ENCODE peak calls at places on chromosome 22, in six cellular contexts. F, L, W, C, P and J are unnamed samples.

GRCh38 chr22:34946339-34946985 is 119.5 kb upstream of the ISX start:
- DNase-seq in F (no peak), L (no peak), W (no peak), C (no peak), P (no peak), J (peak; percentile 32)

GRCh38 chr22:35531695-35532094 is 8.9 kb upstream of the RASD2 start:
- DNase-seq in F (no peak), L (no peak), W (no peak), C (no peak), P (no peak), J (no peak)

GRCh38 chr22:40276877-40277823 is 69.2 kb upstream of the ADSL start:
- DNase-seq in F (no peak), L (no peak), W (peak; percentile 76), C (no peak), P (no peak), J (peak; percentile 55)

GRCh38 chr22:36641902-36642640 is 61.5 kb downstream of the CACNG2 start:
- DNase-seq in F (no peak), L (peak; percentile 19), W (no peak), C (no peak), P (no peak), J (peak; percentile 14)

GRCh38 chr22:42872821-42873220 is 15.7 kb upstream of the ARFGAP3 start:
- DNase-seq in F (no peak), L (no peak), W (no peak), C (no peak), P (no peak), J (no peak)

GRCh38 chr22:50700387-50701075 is 27.9 kb downstream of the SHANK3 start:
- DNase-seq in F (no peak), L (peak; percentile 82), W (peak; percentile 32), C (no peak), P (no peak), J (peak; percentile 4)

GRCh38 chr22:49951001-49951677 is 9.4 kb upstream of the PIM3 start:
- DNase-seq in F (no peak), L (peak; percentile 88), W (no peak), C (peak; percentile 16), P (no peak), J (no peak)

GRCh38 chr22:37069719-37070118 is 18.2 kb downstream of the KCTD17 start:
- DNase-seq in F (no peak), L (no peak), W (no peak), C (no peak), P (no peak), J (no peak)

GRCh38 chr22:48450188-48450825 is 1377.4 kb downstream of the BRD1 start:
- DNase-seq in F (no peak), L (no peak), W (no peak), C (no peak), P (no peak), J (no peak)

GRCh38 chr22:35452351-35452781 is 52.4 kb downstream of the MCM5 start:
- DNase-seq in F (no peak), L (no peak), W (no peak), C (no peak), P (no peak), J (no peak)

GRCh38 chr22:40485813-40486610 is 115.6 kb downstream of the SGSM3 start:
- DNase-seq in F (no peak), L (no peak), W (no peak), C (no peak), P (no peak), J (peak; percentile 79)

GRCh38 chr22:29213481-29213880 is 7.8 kb downstream of the EMID1 start:
- DNase-seq in F (no peak), L (no peak), W (no peak), C (no peak), P (no peak), J (no peak)

GRCh38 chr22:28942333-28942732 is 59.0 kb downstream of the ZNRF3 start:
- DNase-seq in F (no peak), L (no peak), W (no peak), C (no peak), P (no peak), J (no peak)

GRCh38 chr22:40076702-40077645 is 82.2 kb downstream of the FAM83F start:
- DNase-seq in F (no peak), L (no peak), W (no peak), C (no peak), P (no peak), J (peak; percentile 2)

GRCh38 chr22:26573026-26573662 is 16.8 kb downstream of the TPST2 start:
- DNase-seq in F (no peak), L (no peak), W (peak; percentile 93), C (no peak), P (no peak), J (no peak)

GRCh38 chr22:24105018-24105360 is 76.3 kb upstream of the SUSD2 start:
- DNase-seq in F (no peak), L (peak; percentile 29), W (no peak), C (no peak), P (no peak), J (no peak)

GRCh38 chr22:44130076-44130711 is 50.5 kb upstream of the PARVG start:
- DNase-seq in F (no peak), L (no peak), W (no peak), C (no peak), P (no peak), J (no peak)

GRCh38 chr22:23915230-23915754 is 21.1 kb downstream of the MIF start:
- DNase-seq in F (no peak), L (peak; percentile 5), W (no peak), C (no peak), P (no peak), J (no peak)

GRCh38 chr22:46854125-46854870 is 91.8 kb downstream of the TBC1D22A start:
- DNase-seq in F (no peak), L (no peak), W (peak; percentile 52), C (peak; percentile 17), P (no peak), J (no peak)

GRCh38 chr22:27223317-27224177 is 566.2 kb downstream of the MIAT start:
- DNase-seq in F (no peak), L (no peak), W (no peak), C (no peak), P (no peak), J (peak; percentile 100)

GRCh38 chr22:48051796-48052620 is 1289.6 kb downstream of the TBC1D22A start:
- DNase-seq in F (no peak), L (no peak), W (no peak), C (no peak), P (no peak), J (no peak)

GRCh38 chr22:42172385-42173172 is 42.0 kb upstream of the CYP2D6 start:
- DNase-seq in F (no peak), L (peak; percentile 68), W (no peak), C (no peak), P (no peak), J (peak; percentile 32)

GRCh38 chr22:47295226-47295901 is 532.9 kb downstream of the TBC1D22A start:
- DNase-seq in F (no peak), L (no peak), W (no peak), C (no peak), P (no peak), J (no peak)

GRCh38 chr22:29190051-29190450 is 15.6 kb upstream of the EMID1 start:
- DNase-seq in F (no peak), L (no peak), W (no peak), C (no peak), P (no peak), J (no peak)

GRCh38 chr22:41834005-41834975 is 1.4 kb downstream of the SREBF2 start:
- DNase-seq in F (no peak), L (no peak), W (peak; percentile 15), C (no peak), P (no peak), J (no peak)

DNA sequence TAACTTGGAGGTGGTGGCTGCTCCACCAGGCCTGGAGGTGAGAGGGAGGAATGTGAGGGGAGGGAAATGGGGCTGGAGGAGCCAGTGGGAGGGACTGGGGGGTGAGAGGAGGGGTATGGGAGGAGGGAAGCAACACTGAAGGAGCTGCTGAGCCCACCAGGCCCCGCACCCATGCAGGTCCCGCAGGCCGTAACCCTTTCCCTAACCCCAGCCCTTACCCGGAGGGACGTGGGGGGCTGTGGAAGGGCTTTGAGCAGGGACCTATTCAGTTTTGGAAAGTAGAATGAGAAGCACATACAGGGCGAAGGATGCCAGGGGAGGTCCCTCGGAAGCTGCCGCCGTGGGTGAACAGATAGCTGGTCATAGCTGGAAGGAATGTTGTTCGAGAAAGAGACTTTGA is 33.9 kb upstream of the CRYBB3 start:
- DNase-seq in F (no peak), L (no peak), W (no peak), C (no peak), P (no peak), J (no peak)
- H3K4me1 ChIP-seq in F (no peaks in the 10 kb centered on the region), L (no peaks in the 10 kb centered on the region), W (no peaks in the 10 kb centered on the region), C (no peaks in the 10 kb centered on the region), P (no peaks in the 10 kb centered on the region), J (peaks cover 5% of the 10 kb centered on the region)

GRCh38 chr22:19877626-19878339 is 23.1 kb upstream of the GNB1L start:
- DNase-seq in F (peak; percentile 45), L (no peak), W (no peak), C (no peak), P (no peak), J (peak; percentile 60)
- H2AFZ ChIP-seq in F (no peak overlapping the region), L (no peak overlapping the region), W (no peak overlapping the region), C (no peak overlapping the region), P (no peak overlapping the region), J (no peak overlapping the region)

GRCh38 chr22:45504703-45505341 is 2.1 kb downstream of the FBLN1 start:
- DNase-seq in F (peak; percentile 95), L (peak; percentile 54), W (peak; percentile 7), C (no peak), P (no peak), J (no peak)
- TF ChIP-seq EZH2 in F (no peak), L (no peak), W (no peak), C (no peak), P (no peak), J (no peak)

GRCh38 chr22:22770881-22771280 is 116.7 kb upstream of the IGLL5 start:
- DNase-seq in F (no peak), L (no peak), W (no peak), C (no peak), P (no peak), J (no peak)

GRCh38 chr22:22769434-22770279 is 118.0 kb upstream of the IGLL5 start:
- DNase-seq in F (peak; percentile 8), L (no peak), W (no peak), C (peak; percentile 59), P (no peak), J (no peak)

GRCh38 chr22:22770280-22770871 is 117.2 kb upstream of the IGLL5 start:
- DNase-seq in F (peak; percentile 68), L (peak; percentile 72), W (peak; percentile 48), C (peak; percentile 100), P (no peak), J (no peak)

GRCh38 chr22:22768885-22769284 is 118.7 kb upstream of the IGLL5 start:
- DNase-seq in F (no peak), L (no peak), W (no peak), C (no peak), P (no peak), J (no peak)

DNA sequence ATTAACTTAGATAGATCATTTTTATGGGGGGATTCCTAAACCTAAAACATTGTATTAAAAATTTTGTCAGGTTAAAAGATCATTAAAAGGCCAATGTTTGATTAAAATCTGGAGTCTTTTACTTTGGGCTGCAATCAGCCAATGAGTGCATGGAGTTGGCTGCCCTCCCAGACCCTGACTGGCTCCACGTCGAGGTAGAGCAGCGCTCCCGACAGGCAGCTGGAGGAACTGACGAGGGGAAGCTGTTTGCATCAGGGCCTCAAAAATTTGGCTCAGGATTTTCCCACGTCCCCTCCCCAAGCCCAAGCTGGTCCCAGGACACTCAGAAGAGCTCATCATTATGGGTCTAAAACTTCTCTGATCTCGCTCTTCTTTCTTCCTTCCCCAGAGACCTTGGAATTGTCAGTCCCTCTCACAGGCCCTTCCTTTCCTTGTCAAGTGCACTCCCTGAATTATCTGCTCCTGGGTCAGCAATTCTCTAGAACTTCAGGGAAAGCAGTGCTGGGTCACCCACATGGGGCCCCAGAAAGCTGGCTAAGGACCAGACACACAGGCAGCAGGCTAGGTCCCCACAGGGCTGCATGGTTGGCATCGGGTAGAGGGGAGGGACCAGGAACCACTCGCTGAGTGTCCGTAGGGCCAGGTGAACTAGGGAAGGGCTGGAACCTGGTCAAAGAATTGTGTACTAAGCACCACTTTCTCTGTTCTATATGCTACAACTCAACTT is 119.6 kb upstream of the IGLL5 start:
- DNase-seq in F (peak; percentile 37), L (no peak), W (no peak), C (peak; percentile 90), P (no peak), J (no peak)
- H3K4me1 ChIP-seq in F (no peaks in the 10 kb centered on the region), L (no peaks in the 10 kb centered on the region), W (no peaks in the 10 kb centered on the region), C (no peaks in the 10 kb centered on the region), P (no peaks in the 10 kb centered on the region), J (no peaks in the 10 kb centered on the region)